ENCODE peak calls at places on chromosome 9, in six cellular contexts. One of them, this sample, is unnamed.

GRCh38 chr9:105309531-105309931 is 65.1 kb downstream of the SLC44A1 start:
- DNase-seq in body of pancreas: no peak
- DNase-seq in fibroblast of pulmonary artery: no peak
- DNase-seq in WTC11: no peak
- DNase-seq in fibroblast of the aortic adventitia: peak; percentile 11
- DNase-seq in fibroblast of mammary gland: no peak
- DNase-seq in this sample: no peak

GRCh38 chr9:6779417-6780241 is 21.9 kb downstream of the KDM4C start:
- DNase-seq in body of pancreas: no peak
- DNase-seq in fibroblast of pulmonary artery: peak; percentile 74
- DNase-seq in WTC11: no peak
- DNase-seq in fibroblast of the aortic adventitia: peak; percentile 75
- DNase-seq in fibroblast of mammary gland: no peak
- DNase-seq in this sample: no peak

GRCh38 chr9:121454972-121455371 is 44.7 kb downstream of the GGTA1 start:
- DNase-seq in body of pancreas: no peak
- DNase-seq in fibroblast of pulmonary artery: no peak
- DNase-seq in WTC11: no peak
- DNase-seq in fibroblast of the aortic adventitia: no peak
- DNase-seq in fibroblast of mammary gland: no peak
- DNase-seq in this sample: no peak

GRCh38 chr9:37541465-37541864 is 34.7 kb downstream of the FBXO10 start:
- DNase-seq in body of pancreas: no peak
- DNase-seq in fibroblast of pulmonary artery: no peak
- DNase-seq in WTC11: no peak
- DNase-seq in fibroblast of the aortic adventitia: no peak
- DNase-seq in fibroblast of mammary gland: no peak
- DNase-seq in this sample: no peak

GRCh38 chr9:114629563-114630090 is 18.5 kb downstream of the TMEM268 start:
- DNase-seq in body of pancreas: no peak
- DNase-seq in fibroblast of pulmonary artery: no peak
- DNase-seq in WTC11: no peak
- DNase-seq in fibroblast of the aortic adventitia: no peak
- DNase-seq in fibroblast of mammary gland: peak; percentile 49
- DNase-seq in this sample: no peak

GRCh38 chr9:33852216-33852826 is 35.4 kb downstream of the UBE2R2 start:
- DNase-seq in body of pancreas: peak; percentile 89
- DNase-seq in fibroblast of pulmonary artery: peak; percentile 64
- DNase-seq in WTC11: peak; percentile 38
- DNase-seq in fibroblast of the aortic adventitia: peak; percentile 62
- DNase-seq in fibroblast of mammary gland: peak; percentile 56
- DNase-seq in this sample: peak; percentile 65

GRCh38 chr9:92974696-92975451 is 27.6 kb downstream of the FGD3 start:
- DNase-seq in body of pancreas: no peak
- DNase-seq in fibroblast of pulmonary artery: no peak
- DNase-seq in WTC11: no peak
- DNase-seq in fibroblast of the aortic adventitia: no peak
- DNase-seq in fibroblast of mammary gland: no peak
- DNase-seq in this sample: no peak

GRCh38 chr9:89755835-89756234 is 151.0 kb downstream of the GADD45G start:
- DNase-seq in body of pancreas: peak; percentile 81
- DNase-seq in fibroblast of pulmonary artery: peak; percentile 60
- DNase-seq in WTC11: no peak
- DNase-seq in fibroblast of the aortic adventitia: no peak
- DNase-seq in fibroblast of mammary gland: peak; percentile 59
- DNase-seq in this sample: no peak

GRCh38 chr9:115050002-115050490 is 67.9 kb downstream of the TNC start:
- DNase-seq in body of pancreas: no peak
- DNase-seq in fibroblast of pulmonary artery: no peak
- DNase-seq in WTC11: no peak
- DNase-seq in fibroblast of the aortic adventitia: no peak
- DNase-seq in fibroblast of mammary gland: no peak
- DNase-seq in this sample: no peak

GRCh38 chr9:127140181-127140580 is 17.7 kb upstream of the ANGPTL2 start:
- DNase-seq in body of pancreas: no peak
- DNase-seq in fibroblast of pulmonary artery: no peak
- DNase-seq in WTC11: no peak
- DNase-seq in fibroblast of the aortic adventitia: no peak
- DNase-seq in fibroblast of mammary gland: no peak
- DNase-seq in this sample: no peak

GRCh38 chr9:98678244-98678842 is 30.4 kb downstream of the GABBR2 start:
- DNase-seq in body of pancreas: no peak
- DNase-seq in fibroblast of pulmonary artery: peak; percentile 24
- DNase-seq in WTC11: peak; percentile 66
- DNase-seq in fibroblast of the aortic adventitia: no peak
- DNase-seq in fibroblast of mammary gland: peak; percentile 16
- DNase-seq in this sample: peak; percentile 35
- TF ChIP-seq CTCF in body of pancreas: no peak
- TF ChIP-seq CTCF in fibroblast of pulmonary artery: peak; percentile 76
- TF ChIP-seq CTCF in WTC11: peak; percentile 26
- TF ChIP-seq CTCF in fibroblast of the aortic adventitia: peak; percentile 50
- TF ChIP-seq CTCF in fibroblast of mammary gland: peak; percentile 56
- TF ChIP-seq CTCF in this sample: peak; percentile 56

DNA sequence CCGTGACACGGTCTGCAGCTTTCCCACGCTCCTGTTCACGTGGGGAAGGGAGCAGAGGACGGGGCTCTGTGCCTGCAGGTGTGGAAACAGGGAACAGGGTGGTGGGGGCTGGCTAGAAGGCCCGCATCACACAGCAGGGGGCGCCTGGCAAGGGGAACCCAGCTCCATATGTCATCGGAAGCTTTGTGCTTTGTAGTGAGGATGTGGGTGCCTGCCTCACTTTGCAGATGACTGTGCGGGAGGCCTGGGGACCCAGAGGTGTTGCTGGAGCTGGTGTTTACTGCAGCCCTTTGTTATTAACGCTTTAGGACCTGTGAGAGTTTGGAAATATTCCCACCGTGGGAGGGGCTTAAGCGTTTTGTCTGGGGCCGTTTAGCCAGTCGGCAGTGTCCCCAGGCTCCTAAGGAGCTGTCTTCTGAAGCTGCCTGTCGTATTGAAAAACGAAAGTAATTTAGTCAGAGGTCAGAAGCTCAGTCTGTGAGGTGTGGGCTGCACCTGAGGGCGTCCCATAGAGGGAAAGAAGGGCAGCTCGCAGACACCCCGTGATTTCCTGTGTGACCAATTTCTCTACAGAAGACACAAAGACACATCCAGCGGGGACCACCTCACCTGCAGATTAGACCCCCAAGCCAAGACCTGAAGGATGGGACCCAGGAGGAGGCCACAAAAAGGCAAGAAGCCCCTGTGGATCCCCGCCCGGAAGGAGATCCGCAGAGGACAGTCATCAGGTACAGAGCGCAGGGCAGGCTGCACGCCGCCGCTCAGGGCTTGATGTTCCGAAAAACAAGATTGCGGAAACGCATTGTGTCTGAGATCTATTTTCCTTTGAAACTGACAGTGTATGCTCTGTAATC is 9.1 kb downstream of the MAN1B1 start:
- DNase-seq in body of pancreas: no peak
- DNase-seq in fibroblast of pulmonary artery: no peak
- DNase-seq in WTC11: no peak
- DNase-seq in fibroblast of the aortic adventitia: no peak
- DNase-seq in fibroblast of mammary gland: no peak
- DNase-seq in this sample: no peak
- TF ChIP-seq CTCF in body of pancreas: no peak
- TF ChIP-seq CTCF in fibroblast of pulmonary artery: peak; percentile 6
- TF ChIP-seq CTCF in WTC11: no peak
- TF ChIP-seq CTCF in fibroblast of the aortic adventitia: no peak
- TF ChIP-seq CTCF in fibroblast of mammary gland: no peak
- TF ChIP-seq CTCF in this sample: no peak

GRCh38 chr9:133594310-133594709 is 14.9 kb downstream of the FAM163B start:
- DNase-seq in body of pancreas: no peak
- DNase-seq in fibroblast of pulmonary artery: no peak
- DNase-seq in WTC11: no peak
- DNase-seq in fibroblast of the aortic adventitia: no peak
- DNase-seq in fibroblast of mammary gland: no peak
- DNase-seq in this sample: no peak

GRCh38 chr9:133591116-133591910 is 17.9 kb downstream of the FAM163B start:
- DNase-seq in body of pancreas: no peak
- DNase-seq in fibroblast of pulmonary artery: no peak
- DNase-seq in WTC11: no peak
- DNase-seq in fibroblast of the aortic adventitia: no peak
- DNase-seq in fibroblast of mammary gland: no peak
- DNase-seq in this sample: no peak

GRCh38 chr9:133591985-133592384 is 17.2 kb downstream of the FAM163B start:
- DNase-seq in body of pancreas: no peak
- DNase-seq in fibroblast of pulmonary artery: no peak
- DNase-seq in WTC11: no peak
- DNase-seq in fibroblast of the aortic adventitia: no peak
- DNase-seq in fibroblast of mammary gland: no peak
- DNase-seq in this sample: no peak

GRCh38 chr9:133593587-133593986 is 15.6 kb downstream of the FAM163B start:
- DNase-seq in body of pancreas: no peak
- DNase-seq in fibroblast of pulmonary artery: no peak
- DNase-seq in WTC11: no peak
- DNase-seq in fibroblast of the aortic adventitia: no peak
- DNase-seq in fibroblast of mammary gland: no peak
- DNase-seq in this sample: no peak

DNA sequence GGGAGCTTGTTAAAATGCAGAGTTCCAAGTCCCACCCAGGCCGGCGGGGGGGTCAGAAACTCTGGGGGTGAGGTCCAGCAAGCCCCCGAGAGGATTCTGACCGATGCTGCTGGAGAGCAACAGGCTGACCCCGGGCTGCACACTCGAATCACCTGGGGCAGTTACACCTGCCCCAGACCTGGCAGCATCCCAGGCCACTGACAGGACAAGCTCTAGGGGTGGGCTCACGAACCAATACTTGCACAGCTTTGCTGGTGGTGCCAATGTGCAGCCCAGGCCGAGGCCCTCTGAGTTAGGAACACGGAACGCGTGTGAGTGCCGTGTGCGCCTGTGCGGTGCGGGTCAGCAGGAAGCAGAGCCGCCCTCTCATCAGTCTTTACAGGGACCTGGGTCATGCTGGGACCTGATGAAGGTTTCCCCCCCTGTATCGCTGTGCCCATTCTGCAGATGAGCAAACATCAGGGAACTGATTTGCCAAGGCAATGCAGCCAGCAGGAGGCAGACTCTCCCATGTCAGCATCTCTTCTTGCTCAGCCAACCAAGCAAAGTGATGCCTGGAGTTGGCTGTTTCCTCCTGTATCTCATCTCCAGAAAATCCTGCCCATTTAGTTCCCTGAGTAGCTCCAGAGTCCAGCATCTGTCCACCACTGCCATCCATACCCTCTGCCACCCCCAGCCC is 16.3 kb downstream of the FAM163B start:
- DNase-seq in body of pancreas: no peak
- DNase-seq in fibroblast of pulmonary artery: peak; percentile 29
- DNase-seq in WTC11: no peak
- DNase-seq in fibroblast of the aortic adventitia: no peak
- DNase-seq in fibroblast of mammary gland: peak; percentile 14
- DNase-seq in this sample: no peak
- TF ChIP-seq CTCF in body of pancreas: no peak
- TF ChIP-seq CTCF in fibroblast of pulmonary artery: peak; percentile 36
- TF ChIP-seq CTCF in WTC11: no peak
- TF ChIP-seq CTCF in fibroblast of the aortic adventitia: peak; percentile 7
- TF ChIP-seq CTCF in fibroblast of mammary gland: peak; percentile 22
- TF ChIP-seq CTCF in this sample: no peak

GRCh38 chr9:88672874-88673695 is 138.1 kb downstream of the NXNL2 start:
- DNase-seq in body of pancreas: no peak
- DNase-seq in fibroblast of pulmonary artery: no peak
- DNase-seq in WTC11: peak; percentile 31
- DNase-seq in fibroblast of the aortic adventitia: no peak
- DNase-seq in fibroblast of mammary gland: no peak
- DNase-seq in this sample: no peak
- TF ChIP-seq CTCF in body of pancreas: no peak
- TF ChIP-seq CTCF in fibroblast of pulmonary artery: no peak
- TF ChIP-seq CTCF in WTC11: no peak
- TF ChIP-seq CTCF in fibroblast of the aortic adventitia: no peak
- TF ChIP-seq CTCF in fibroblast of mammary gland: no peak
- TF ChIP-seq CTCF in this sample: no peak

This sample was measured in Calu3.